ENCODE peak calls at places on chromosomes 3 and 15, in five cellular contexts. R, G, W, N and Y are unnamed samples.
A peak's percentile ranks its signal among the peaks of the same experiment; 100 is the strongest.

GRCh38 chr3:12932347-12932746 is 91.0 kb upstream of the RPL32 start:
- DNase-seq in N (peak; percentile 70), W (no peak), G (no peak), R (no peak), Y (no peak)

GRCh38 chr3:38131621-38132369 is 5.1 kb downstream of the ACAA1 start:
- DNase-seq in G (peak; percentile 58), W (no peak), N (no peak), R (peak; percentile 60), Y (no peak)

GRCh38 chr3:14837864-14838263 is 19.1 kb downstream of the FGD5 start:
- DNase-seq in G (no peak), W (no peak), R (no peak), N (no peak), Y (no peak)

GRCh38 chr15:68258684-68259083 is 18.9 kb upstream of the FEM1B start:
- DNase-seq in N (no peak), R (no peak), G (no peak), W (no peak), Y (no peak)

GRCh38 chr3:153977148-153977547 is 144.0 kb upstream of the ARHGEF26 start:
- DNase-seq in W (no peak), N (peak; percentile 64), R (no peak), G (no peak), Y (no peak)

GRCh38 chr3:52456800-52457183 is 1.4 kb downstream of the NISCH start:
- DNase-seq in N (no peak), R (no peak), G (no peak), W (no peak), Y (no peak)

GRCh38 chr15:64348455-64348854 is 7.5 kb downstream of the CSNK1G1 start:
- DNase-seq in G (peak; percentile 47), R (no peak), N (no peak), W (no peak), Y (peak; percentile 22)

GRCh38 chr3:50382271-50382670 is 22.9 kb upstream of the TMEM115 start:
- DNase-seq in N (no peak), W (no peak), G (no peak), R (no peak), Y (no peak)

GRCh38 chr15:82124331-82125263 is 78.8 kb upstream of the MEX3B start:
- DNase-seq in G (no peak), W (no peak), R (no peak), N (no peak), Y (no peak)

GRCh38 chr15:67133738-67134576 is 68.6 kb downstream of the SMAD3 start:
- DNase-seq in G (peak; percentile 47), R (no peak), N (no peak), W (peak; percentile 67), Y (no peak)

GRCh38 chr3:37096292-37096691 is 78.1 kb downstream of the LRRFIP2 start:
- DNase-seq in G (peak; percentile 80), W (peak; percentile 74), R (no peak), N (no peak), Y (no peak)

GRCh38 chr3:112126501-112126900 is 6.5 kb downstream of the GCSAM start:
- DNase-seq in N (no peak), R (no peak), G (peak; percentile 19), W (no peak), Y (no peak)

GRCh38 chr3:42721690-42722089 is 19.1 kb upstream of the HHATL start:
- DNase-seq in N (peak; percentile 40), W (no peak), R (no peak), G (no peak), Y (no peak)